ENCODE peak calls at places on chromosomes 5 and 9, in five cellular contexts. One of them, this sample, is unnamed.
A peak's percentile ranks its signal among the peaks of the same experiment; 100 is the strongest.

GRCh38 chr9:126454250-126454649 is 127.6 kb downstream of the MVB12B start:
- DNase-seq in RWPE2: no peak
- DNase-seq in immature natural killer cell: no peak
- DNase-seq in AG08395: no peak
- DNase-seq in fibroblast of mammary gland: no peak
- DNase-seq in this sample: no peak

GRCh38 chr9:109289931-109290330 is 30.9 kb downstream of the EPB41L4B start:
- DNase-seq in RWPE2: no peak
- DNase-seq in immature natural killer cell: no peak
- DNase-seq in AG08395: no peak
- DNase-seq in fibroblast of mammary gland: no peak
- DNase-seq in this sample: no peak

GRCh38 chr9:81597749-81598497 is 91.4 kb downstream of the TLE1 start:
- DNase-seq in RWPE2: no peak
- DNase-seq in immature natural killer cell: peak; percentile 28
- DNase-seq in AG08395: no peak
- DNase-seq in fibroblast of mammary gland: no peak
- DNase-seq in this sample: no peak

GRCh38 chr5:127656825-127657224 is 7.9 kb downstream of the CTXN3 start:
- DNase-seq in RWPE2: no peak
- DNase-seq in immature natural killer cell: no peak
- DNase-seq in AG08395: no peak
- DNase-seq in fibroblast of mammary gland: no peak
- DNase-seq in this sample: no peak

GRCh38 chr5:73007051-73007450 is 51.2 kb downstream of the FCHO2 start:
- DNase-seq in RWPE2: no peak
- DNase-seq in immature natural killer cell: no peak
- DNase-seq in AG08395: no peak
- DNase-seq in fibroblast of mammary gland: no peak
- DNase-seq in this sample: no peak

GRCh38 chr9:13113201-13113600 is 166.3 kb downstream of the MPDZ start:
- DNase-seq in RWPE2: no peak
- DNase-seq in immature natural killer cell: no peak
- DNase-seq in AG08395: peak; percentile 56
- DNase-seq in fibroblast of mammary gland: peak; percentile 67
- DNase-seq in this sample: no peak

GRCh38 chr5:120405923-120406322 is 58.2 kb upstream of the PRR16 start:
- DNase-seq in RWPE2: no peak
- DNase-seq in immature natural killer cell: no peak
- DNase-seq in AG08395: no peak
- DNase-seq in fibroblast of mammary gland: peak; percentile 89
- DNase-seq in this sample: no peak

GRCh38 chr5:139969318-139969717 is 73.8 kb downstream of the NRG2 start:
- DNase-seq in RWPE2: no peak
- DNase-seq in immature natural killer cell: no peak
- DNase-seq in AG08395: no peak
- DNase-seq in fibroblast of mammary gland: no peak
- DNase-seq in this sample: no peak

GRCh38 chr9:35579130-35579529 is 25.9 kb upstream of the TESK1 start:
- DNase-seq in RWPE2: no peak
- DNase-seq in immature natural killer cell: no peak
- DNase-seq in AG08395: no peak
- DNase-seq in fibroblast of mammary gland: peak; percentile 34
- DNase-seq in this sample: no peak

GRCh38 chr9:21558627-21559401 is 76.7 kb upstream of the IFNE start:
- DNase-seq in RWPE2: no peak
- DNase-seq in immature natural killer cell: no peak
- DNase-seq in AG08395: peak; percentile 21
- DNase-seq in fibroblast of mammary gland: no peak
- DNase-seq in this sample: peak; percentile 0

GRCh38 chr9:126334626-126335621 is 8.3 kb downstream of the MVB12B start:
- DNase-seq in RWPE2: no peak
- DNase-seq in immature natural killer cell: no peak
- DNase-seq in AG08395: peak; percentile 23
- DNase-seq in fibroblast of mammary gland: no peak
- DNase-seq in this sample: no peak

GRCh38 chr9:79577969-79578723 is 6.4 kb downstream of the TLE4 start:
- DNase-seq in RWPE2: no peak
- DNase-seq in immature natural killer cell: no peak
- DNase-seq in AG08395: no peak
- DNase-seq in fibroblast of mammary gland: no peak
- DNase-seq in this sample: no peak

GRCh38 chr9:134328341-134328840 is 2.1 kb downstream of the RXRA start:
- DNase-seq in RWPE2: no peak
- DNase-seq in immature natural killer cell: no peak
- DNase-seq in AG08395: no peak
- DNase-seq in fibroblast of mammary gland: peak; percentile 25
- DNase-seq in this sample: no peak

GRCh38 chr9:124511891-124512805 is 4.9 kb upstream of the NR5A1 start:
- DNase-seq in RWPE2: no peak
- DNase-seq in immature natural killer cell: no peak
- DNase-seq in AG08395: no peak
- DNase-seq in fibroblast of mammary gland: no peak
- DNase-seq in this sample: no peak

GRCh38 chr5:111865356-111865755 is 108.4 kb upstream of the NREP start:
- DNase-seq in RWPE2: no peak
- DNase-seq in immature natural killer cell: no peak
- DNase-seq in AG08395: no peak
- DNase-seq in fibroblast of mammary gland: no peak
- DNase-seq in this sample: no peak

GRCh38 chr5:67983251-67983941 is 232.2 kb upstream of the PIK3R1 start:
- DNase-seq in RWPE2: no peak
- DNase-seq in immature natural killer cell: no peak
- DNase-seq in AG08395: peak; percentile 71
- DNase-seq in fibroblast of mammary gland: peak; percentile 85
- DNase-seq in this sample: no peak

GRCh38 chr5:77518304-77518703 is 26.2 kb upstream of the WDR41 start:
- DNase-seq in RWPE2: no peak
- DNase-seq in immature natural killer cell: no peak
- DNase-seq in AG08395: no peak
- DNase-seq in fibroblast of mammary gland: peak; percentile 21
- DNase-seq in this sample: no peak

GRCh38 chr5:96243862-96244261 is 189.2 kb downstream of the PCSK1 start:
- DNase-seq in RWPE2: no peak
- DNase-seq in immature natural killer cell: no peak
- DNase-seq in AG08395: no peak
- DNase-seq in fibroblast of mammary gland: no peak
- DNase-seq in this sample: no peak

GRCh38 chr9:123954921-123955320 is 25.0 kb upstream of the DENND1A start:
- DNase-seq in RWPE2: no peak
- DNase-seq in immature natural killer cell: no peak
- DNase-seq in AG08395: peak; percentile 36
- DNase-seq in fibroblast of mammary gland: peak; percentile 75
- DNase-seq in this sample: no peak

GRCh38 chr9:122265265-122265900 is 701 bp downstream of the MRRF start:
- DNase-seq in RWPE2: no peak
- DNase-seq in immature natural killer cell: peak; percentile 63
- DNase-seq in AG08395: peak; percentile 20
- DNase-seq in fibroblast of mammary gland: peak; percentile 46
- DNase-seq in this sample: peak; percentile 2

GRCh38 chr5:150317048-150318003 is 14.6 kb upstream of the ARSI start:
- DNase-seq in RWPE2: peak; percentile 98
- DNase-seq in immature natural killer cell: no peak
- DNase-seq in AG08395: peak; percentile 94
- DNase-seq in fibroblast of mammary gland: peak; percentile 99
- DNase-seq in this sample: no peak

GRCh38 chr5:66144799-66145390 is 795 bp downstream of the SREK1 start:
- DNase-seq in RWPE2: no peak
- DNase-seq in immature natural killer cell: no peak
- DNase-seq in AG08395: peak; percentile 60
- DNase-seq in fibroblast of mammary gland: no peak
- DNase-seq in this sample: no peak

GRCh38 chr9:123326662-123327093 is 29.3 kb upstream of the CRB2 start:
- DNase-seq in RWPE2: no peak
- DNase-seq in immature natural killer cell: no peak
- DNase-seq in AG08395: no peak
- DNase-seq in fibroblast of mammary gland: peak; percentile 40
- DNase-seq in this sample: no peak

GRCh38 chr9:72585737-72586136 is 64.3 kb downstream of the TMC1 start:
- DNase-seq in RWPE2: peak; percentile 57
- DNase-seq in immature natural killer cell: no peak
- DNase-seq in AG08395: peak; percentile 4
- DNase-seq in fibroblast of mammary gland: no peak
- DNase-seq in this sample: no peak

GRCh38 chr5:84445049-84445685 is 60.5 kb upstream of the EDIL3 start:
- DNase-seq in RWPE2: no peak
- DNase-seq in immature natural killer cell: no peak
- DNase-seq in AG08395: no peak
- DNase-seq in fibroblast of mammary gland: no peak
- DNase-seq in this sample: no peak

GRCh38 chr9:35771524-35771923 is 17.4 kb upstream of the MSMP start:
- DNase-seq in RWPE2: no peak
- DNase-seq in immature natural killer cell: no peak
- DNase-seq in AG08395: no peak
- DNase-seq in fibroblast of mammary gland: no peak
- DNase-seq in this sample: no peak

GRCh38 chr5:159510282-159510681 is 180.0 kb upstream of the IL12B start:
- DNase-seq in RWPE2: no peak
- DNase-seq in immature natural killer cell: no peak
- DNase-seq in AG08395: peak; percentile 97
- DNase-seq in fibroblast of mammary gland: peak; percentile 52
- DNase-seq in this sample: no peak

GRCh38 chr9:136721339-136722092 is 9.1 kb downstream of the DIPK1B start:
- DNase-seq in RWPE2: no peak
- DNase-seq in immature natural killer cell: no peak
- DNase-seq in AG08395: peak; percentile 69
- DNase-seq in fibroblast of mammary gland: peak; percentile 85
- DNase-seq in this sample: no peak

GRCh38 chr9:134324359-134325095 is 1.7 kb upstream of the RXRA start:
- DNase-seq in RWPE2: no peak
- DNase-seq in immature natural killer cell: peak; percentile 15
- DNase-seq in AG08395: no peak
- DNase-seq in fibroblast of mammary gland: peak; percentile 75
- DNase-seq in this sample: no peak

GRCh38 chr5:143170104-143170503 is 233.4 kb downstream of the NR3C1 start:
- DNase-seq in RWPE2: no peak
- DNase-seq in immature natural killer cell: no peak
- DNase-seq in AG08395: no peak
- DNase-seq in fibroblast of mammary gland: no peak
- DNase-seq in this sample: no peak

GRCh38 chr5:121429761-121430160 is 421.9 kb upstream of the FTMT start:
- DNase-seq in RWPE2: no peak
- DNase-seq in immature natural killer cell: no peak
- DNase-seq in AG08395: no peak
- DNase-seq in fibroblast of mammary gland: no peak
- DNase-seq in this sample: no peak

GRCh38 chr9:70510157-70510770 is 95.8 kb upstream of the KLF9 start:
- DNase-seq in RWPE2: no peak
- DNase-seq in immature natural killer cell: no peak
- DNase-seq in AG08395: no peak
- DNase-seq in fibroblast of mammary gland: no peak
- DNase-seq in this sample: no peak

GRCh38 chr5:95818181-95819147 is 4.1 kb downstream of the GLRX start:
- DNase-seq in RWPE2: no peak
- DNase-seq in immature natural killer cell: peak; percentile 41
- DNase-seq in AG08395: no peak
- DNase-seq in fibroblast of mammary gland: no peak
- DNase-seq in this sample: no peak

GRCh38 chr5:65279603-65280002 is 202.1 kb downstream of the ADAMTS6 start:
- DNase-seq in RWPE2: no peak
- DNase-seq in immature natural killer cell: no peak
- DNase-seq in AG08395: no peak
- DNase-seq in fibroblast of mammary gland: no peak
- DNase-seq in this sample: no peak

GRCh38 chr9:38008168-38009034 is 60.6 kb downstream of the SHB start:
- DNase-seq in RWPE2: peak; percentile 89
- DNase-seq in immature natural killer cell: peak; percentile 54
- DNase-seq in AG08395: peak; percentile 85
- DNase-seq in fibroblast of mammary gland: peak; percentile 92
- DNase-seq in this sample: no peak

This sample was measured in T-helper 9 cell.